ENCODE peak calls at places on chromosomes 13 and 19, in four cellular contexts. E is activated effector memory CD4-positive, alpha-beta T cell treated with anti-CD3 and anti-CD28 coated beads, Interleukin-2, amount 50 U/mL, for 16 hours; T is GF-D8; H is activated CD4-positive, alpha-beta T cell treated with anti-CD3 and anti-CD28 coated beads for 24 hours. U is an unnamed sample.

GRCh38 chr19:54141356-54141755 is 3.8 kb downstream of the CNOT3 start:
- DNase-seq in E (no peak), T (no peak), H (no peak), U (no peak)

GRCh38 chr13:26255717-26256277 is 1.9 kb downstream of the CDK8 start:
- DNase-seq in H (no peak), E (no peak), T (peak; percentile 9), U (no peak)

GRCh38 chr19:34996978-34997640 is 3.0 kb upstream of the GRAMD1A start:
- DNase-seq in T (peak; percentile 43), E (no peak), H (no peak), U (no peak)

GRCh38 chr13:21124853-21125252 is 51.5 kb downstream of the SKA3 start:
- DNase-seq in E (no peak), T (no peak), H (no peak), U (no peak)

GRCh38 chr19:11138659-11139526 is 16.7 kb downstream of the SPC24 start:
- DNase-seq in H (no peak), T (no peak), E (no peak), U (peak; percentile 63)

GRCh38 chr13:27174766-27175455 is 3.3 kb upstream of the USP12 start:
- DNase-seq in H (no peak), E (no peak), T (peak; percentile 30), U (no peak)

GRCh38 chr19:8571006-8571411 is 6.2 kb downstream of the MYO1F start:
- DNase-seq in T (peak; percentile 89), E (peak; percentile 82), H (no peak), U (no peak)

GRCh38 chr19:3346677-3347353 is 19.6 kb upstream of the NFIC start:
- DNase-seq in E (no peak), T (no peak), H (no peak), U (no peak)

GRCh38 chr19:33795370-33796163 is 1.1 kb upstream of the KCTD15 start:
- DNase-seq in E (peak; percentile 84), H (peak; percentile 52), T (peak; percentile 66), U (no peak)

U was measured in GOT3.